ENCODE peak calls at places on chromosomes 5 and 9, in six cellular contexts. One of them, this sample, is unnamed.

GRCh38 chr9:12798066-12798770 is 23.4 kb downstream of the LURAP1L start:
- DNase-seq in NCI-H345: no peak
- DNase-seq in pancreas: no peak
- DNase-seq in naive thymus-derived CD4-positive, alpha-beta T cell: no peak
- DNase-seq in activated naive CD4-positive, alpha-beta T cell treated with anti-CD3 and anti-CD28 coated beads, Interleukin-2, amount 50 U/mL, for 16 hours: no peak
- DNase-seq in ACHN: peak
- DNase-seq in this sample: no peak

GRCh38 chr9:94534901-94535300 is 20.0 kb upstream of the PCAT7 start:
- DNase-seq in NCI-H345: no peak
- DNase-seq in pancreas: no peak
- DNase-seq in naive thymus-derived CD4-positive, alpha-beta T cell: no peak
- DNase-seq in activated naive CD4-positive, alpha-beta T cell treated with anti-CD3 and anti-CD28 coated beads, Interleukin-2, amount 50 U/mL, for 16 hours: no peak
- DNase-seq in ACHN: no peak
- DNase-seq in this sample: no peak

GRCh38 chr9:112705773-112706427 is 12.0 kb downstream of the INIP start:
- DNase-seq in NCI-H345: no peak
- DNase-seq in pancreas: no peak
- DNase-seq in naive thymus-derived CD4-positive, alpha-beta T cell: no peak
- DNase-seq in activated naive CD4-positive, alpha-beta T cell treated with anti-CD3 and anti-CD28 coated beads, Interleukin-2, amount 50 U/mL, for 16 hours: no peak
- DNase-seq in ACHN: peak
- DNase-seq in this sample: no peak

GRCh38 chr9:80796662-80797426 is 892.5 kb downstream of the TLE1 start:
- DNase-seq in NCI-H345: no peak
- DNase-seq in pancreas: no peak
- DNase-seq in naive thymus-derived CD4-positive, alpha-beta T cell: no peak
- DNase-seq in activated naive CD4-positive, alpha-beta T cell treated with anti-CD3 and anti-CD28 coated beads, Interleukin-2, amount 50 U/mL, for 16 hours: no peak
- DNase-seq in ACHN: no peak
- DNase-seq in this sample: no peak

GRCh38 chr5:131654309-131654708 is 19.3 kb upstream of the RAPGEF6 start:
- DNase-seq in NCI-H345: no peak
- DNase-seq in pancreas: no peak
- DNase-seq in naive thymus-derived CD4-positive, alpha-beta T cell: no peak
- DNase-seq in activated naive CD4-positive, alpha-beta T cell treated with anti-CD3 and anti-CD28 coated beads, Interleukin-2, amount 50 U/mL, for 16 hours: no peak
- DNase-seq in ACHN: no peak
- DNase-seq in this sample: no peak

GRCh38 chr9:33290994-33291397 is 680 bp downstream of the NFX1 start:
- DNase-seq in NCI-H345: no peak
- DNase-seq in pancreas: no peak
- DNase-seq in naive thymus-derived CD4-positive, alpha-beta T cell: no peak
- DNase-seq in activated naive CD4-positive, alpha-beta T cell treated with anti-CD3 and anti-CD28 coated beads, Interleukin-2, amount 50 U/mL, for 16 hours: no peak
- DNase-seq in ACHN: peak
- DNase-seq in this sample: no peak

GRCh38 chr5:169185626-169186025 is 115.3 kb downstream of the SLIT3 start:
- DNase-seq in NCI-H345: no peak
- DNase-seq in pancreas: no peak
- DNase-seq in naive thymus-derived CD4-positive, alpha-beta T cell: no peak
- DNase-seq in activated naive CD4-positive, alpha-beta T cell treated with anti-CD3 and anti-CD28 coated beads, Interleukin-2, amount 50 U/mL, for 16 hours: no peak
- DNase-seq in ACHN: no peak
- DNase-seq in this sample: no peak

GRCh38 chr5:107570805-107571531 is 99.8 kb downstream of the EFNA5 start:
- DNase-seq in NCI-H345: peak
- DNase-seq in pancreas: no peak
- DNase-seq in naive thymus-derived CD4-positive, alpha-beta T cell: peak
- DNase-seq in activated naive CD4-positive, alpha-beta T cell treated with anti-CD3 and anti-CD28 coated beads, Interleukin-2, amount 50 U/mL, for 16 hours: no peak
- DNase-seq in ACHN: peak
- DNase-seq in this sample: no peak

GRCh38 chr9:116547729-116548426 is 139.2 kb upstream of the TRIM32 start:
- DNase-seq in NCI-H345: no peak
- DNase-seq in pancreas: no peak
- DNase-seq in naive thymus-derived CD4-positive, alpha-beta T cell: no peak
- DNase-seq in activated naive CD4-positive, alpha-beta T cell treated with anti-CD3 and anti-CD28 coated beads, Interleukin-2, amount 50 U/mL, for 16 hours: no peak
- DNase-seq in ACHN: no peak
- DNase-seq in this sample: no peak

GRCh38 chr5:60598424-60598823 is 101.5 kb downstream of the DEPDC1B start:
- DNase-seq in NCI-H345: no peak
- DNase-seq in pancreas: no peak
- DNase-seq in naive thymus-derived CD4-positive, alpha-beta T cell: no peak
- DNase-seq in activated naive CD4-positive, alpha-beta T cell treated with anti-CD3 and anti-CD28 coated beads, Interleukin-2, amount 50 U/mL, for 16 hours: no peak
- DNase-seq in ACHN: no peak
- DNase-seq in this sample: no peak

GRCh38 chr9:6827370-6827949 is 69.7 kb downstream of the KDM4C start:
- DNase-seq in NCI-H345: peak
- DNase-seq in pancreas: no peak
- DNase-seq in naive thymus-derived CD4-positive, alpha-beta T cell: no peak
- DNase-seq in activated naive CD4-positive, alpha-beta T cell treated with anti-CD3 and anti-CD28 coated beads, Interleukin-2, amount 50 U/mL, for 16 hours: no peak
- DNase-seq in ACHN: peak
- DNase-seq in this sample: peak

GRCh38 chr5:154611341-154611767 is 133.3 kb upstream of the HAND1 start:
- DNase-seq in NCI-H345: no peak
- DNase-seq in pancreas: no peak
- DNase-seq in naive thymus-derived CD4-positive, alpha-beta T cell: no peak
- DNase-seq in activated naive CD4-positive, alpha-beta T cell treated with anti-CD3 and anti-CD28 coated beads, Interleukin-2, amount 50 U/mL, for 16 hours: no peak
- DNase-seq in ACHN: no peak
- DNase-seq in this sample: no peak

GRCh38 chr5:113123563-113123962 is 147.0 kb downstream of the DCP2 start:
- DNase-seq in NCI-H345: no peak
- DNase-seq in pancreas: no peak
- DNase-seq in naive thymus-derived CD4-positive, alpha-beta T cell: no peak
- DNase-seq in activated naive CD4-positive, alpha-beta T cell treated with anti-CD3 and anti-CD28 coated beads, Interleukin-2, amount 50 U/mL, for 16 hours: no peak
- DNase-seq in ACHN: peak
- DNase-seq in this sample: no peak

GRCh38 chr5:173530547-173530946 is 85.9 kb downstream of the BOD1 start:
- DNase-seq in NCI-H345: peak
- DNase-seq in pancreas: no peak
- DNase-seq in naive thymus-derived CD4-positive, alpha-beta T cell: no peak
- DNase-seq in activated naive CD4-positive, alpha-beta T cell treated with anti-CD3 and anti-CD28 coated beads, Interleukin-2, amount 50 U/mL, for 16 hours: no peak
- DNase-seq in ACHN: peak
- DNase-seq in this sample: no peak

GRCh38 chr5:73997936-73998335 is 371.9 kb downstream of the ARHGEF28 start:
- DNase-seq in NCI-H345: no peak
- DNase-seq in pancreas: no peak
- DNase-seq in naive thymus-derived CD4-positive, alpha-beta T cell: no peak
- DNase-seq in activated naive CD4-positive, alpha-beta T cell treated with anti-CD3 and anti-CD28 coated beads, Interleukin-2, amount 50 U/mL, for 16 hours: no peak
- DNase-seq in ACHN: no peak
- DNase-seq in this sample: peak

GRCh38 chr9:89879711-89880110 is 274.9 kb downstream of the GADD45G start:
- DNase-seq in NCI-H345: no peak
- DNase-seq in pancreas: no peak
- DNase-seq in naive thymus-derived CD4-positive, alpha-beta T cell: no peak
- DNase-seq in activated naive CD4-positive, alpha-beta T cell treated with anti-CD3 and anti-CD28 coated beads, Interleukin-2, amount 50 U/mL, for 16 hours: no peak
- DNase-seq in ACHN: no peak
- DNase-seq in this sample: no peak

GRCh38 chr9:117919594-117919993 is 215.4 kb downstream of the TLR4 start:
- DNase-seq in NCI-H345: no peak
- DNase-seq in pancreas: no peak
- DNase-seq in naive thymus-derived CD4-positive, alpha-beta T cell: no peak
- DNase-seq in activated naive CD4-positive, alpha-beta T cell treated with anti-CD3 and anti-CD28 coated beads, Interleukin-2, amount 50 U/mL, for 16 hours: no peak
- DNase-seq in ACHN: no peak
- DNase-seq in this sample: no peak

GRCh38 chr5:17185776-17186175 is 31.7 kb upstream of the BASP1 start:
- DNase-seq in NCI-H345: no peak
- DNase-seq in pancreas: no peak
- DNase-seq in naive thymus-derived CD4-positive, alpha-beta T cell: no peak
- DNase-seq in activated naive CD4-positive, alpha-beta T cell treated with anti-CD3 and anti-CD28 coated beads, Interleukin-2, amount 50 U/mL, for 16 hours: no peak
- DNase-seq in ACHN: no peak
- DNase-seq in this sample: no peak

GRCh38 chr9:33151007-33151557 is 16.1 kb downstream of the B4GALT1 start:
- DNase-seq in NCI-H345: no peak
- DNase-seq in pancreas: peak
- DNase-seq in naive thymus-derived CD4-positive, alpha-beta T cell: no peak
- DNase-seq in activated naive CD4-positive, alpha-beta T cell treated with anti-CD3 and anti-CD28 coated beads, Interleukin-2, amount 50 U/mL, for 16 hours: no peak
- DNase-seq in ACHN: peak
- DNase-seq in this sample: no peak

GRCh38 chr5:39599721-39600431 is 175.1 kb upstream of the DAB2 start:
- DNase-seq in NCI-H345: no peak
- DNase-seq in pancreas: no peak
- DNase-seq in naive thymus-derived CD4-positive, alpha-beta T cell: no peak
- DNase-seq in activated naive CD4-positive, alpha-beta T cell treated with anti-CD3 and anti-CD28 coated beads, Interleukin-2, amount 50 U/mL, for 16 hours: no peak
- DNase-seq in ACHN: peak
- DNase-seq in this sample: no peak

GRCh38 chr9:130305381-130305780 is 39.8 kb downstream of the HMCN2 start:
- DNase-seq in NCI-H345: no peak
- DNase-seq in pancreas: no peak
- DNase-seq in naive thymus-derived CD4-positive, alpha-beta T cell: no peak
- DNase-seq in activated naive CD4-positive, alpha-beta T cell treated with anti-CD3 and anti-CD28 coated beads, Interleukin-2, amount 50 U/mL, for 16 hours: no peak
- DNase-seq in ACHN: no peak
- DNase-seq in this sample: no peak

GRCh38 chr9:23826120-23826629 is at the start of gene ELAVL2:
- DNase-seq in NCI-H345: peak
- DNase-seq in pancreas: peak
- DNase-seq in naive thymus-derived CD4-positive, alpha-beta T cell: no peak
- DNase-seq in activated naive CD4-positive, alpha-beta T cell treated with anti-CD3 and anti-CD28 coated beads, Interleukin-2, amount 50 U/mL, for 16 hours: peak
- DNase-seq in ACHN: no peak
- DNase-seq in this sample: peak

GRCh38 chr9:33297455-33297854 is 7.1 kb downstream of the NFX1 start:
- DNase-seq in NCI-H345: no peak
- DNase-seq in pancreas: peak
- DNase-seq in naive thymus-derived CD4-positive, alpha-beta T cell: no peak
- DNase-seq in activated naive CD4-positive, alpha-beta T cell treated with anti-CD3 and anti-CD28 coated beads, Interleukin-2, amount 50 U/mL, for 16 hours: no peak
- DNase-seq in ACHN: no peak
- DNase-seq in this sample: no peak

GRCh38 chr5:150180241-150181027 is 9.4 kb upstream of the SLC6A7 start:
- DNase-seq in NCI-H345: no peak
- DNase-seq in pancreas: no peak
- DNase-seq in naive thymus-derived CD4-positive, alpha-beta T cell: no peak
- DNase-seq in activated naive CD4-positive, alpha-beta T cell treated with anti-CD3 and anti-CD28 coated beads, Interleukin-2, amount 50 U/mL, for 16 hours: no peak
- DNase-seq in ACHN: no peak
- DNase-seq in this sample: no peak

GRCh38 chr9:134538856-134539562 is 102.6 kb upstream of the COL5A1 start:
- DNase-seq in NCI-H345: no peak
- DNase-seq in pancreas: no peak
- DNase-seq in naive thymus-derived CD4-positive, alpha-beta T cell: no peak
- DNase-seq in activated naive CD4-positive, alpha-beta T cell treated with anti-CD3 and anti-CD28 coated beads, Interleukin-2, amount 50 U/mL, for 16 hours: no peak
- DNase-seq in ACHN: no peak
- DNase-seq in this sample: no peak

GRCh38 chr5:137761020-137761516 is 6.9 kb upstream of the HNRNPA0 start:
- DNase-seq in NCI-H345: no peak
- DNase-seq in pancreas: no peak
- DNase-seq in naive thymus-derived CD4-positive, alpha-beta T cell: no peak
- DNase-seq in activated naive CD4-positive, alpha-beta T cell treated with anti-CD3 and anti-CD28 coated beads, Interleukin-2, amount 50 U/mL, for 16 hours: no peak
- DNase-seq in ACHN: no peak
- DNase-seq in this sample: no peak

GRCh38 chr5:115875447-115875846 is 33.7 kb downstream of the AP3S1 start:
- DNase-seq in NCI-H345: no peak
- DNase-seq in pancreas: no peak
- DNase-seq in naive thymus-derived CD4-positive, alpha-beta T cell: no peak
- DNase-seq in activated naive CD4-positive, alpha-beta T cell treated with anti-CD3 and anti-CD28 coated beads, Interleukin-2, amount 50 U/mL, for 16 hours: no peak
- DNase-seq in ACHN: no peak
- DNase-seq in this sample: no peak

GRCh38 chr9:75438716-75439115 is 350.4 kb downstream of the OSTF1 start:
- DNase-seq in NCI-H345: no peak
- DNase-seq in pancreas: no peak
- DNase-seq in naive thymus-derived CD4-positive, alpha-beta T cell: no peak
- DNase-seq in activated naive CD4-positive, alpha-beta T cell treated with anti-CD3 and anti-CD28 coated beads, Interleukin-2, amount 50 U/mL, for 16 hours: no peak
- DNase-seq in ACHN: no peak
- DNase-seq in this sample: no peak

GRCh38 chr5:171481791-171482536 is 62.5 kb downstream of the FGF18 start:
- DNase-seq in NCI-H345: no peak
- DNase-seq in pancreas: no peak
- DNase-seq in naive thymus-derived CD4-positive, alpha-beta T cell: no peak
- DNase-seq in activated naive CD4-positive, alpha-beta T cell treated with anti-CD3 and anti-CD28 coated beads, Interleukin-2, amount 50 U/mL, for 16 hours: no peak
- DNase-seq in ACHN: no peak
- DNase-seq in this sample: no peak

GRCh38 chr9:27750571-27750970 is 177.3 kb upstream of the C9orf72 start:
- DNase-seq in NCI-H345: no peak
- DNase-seq in pancreas: no peak
- DNase-seq in naive thymus-derived CD4-positive, alpha-beta T cell: no peak
- DNase-seq in activated naive CD4-positive, alpha-beta T cell treated with anti-CD3 and anti-CD28 coated beads, Interleukin-2, amount 50 U/mL, for 16 hours: no peak
- DNase-seq in ACHN: no peak
- DNase-seq in this sample: no peak

GRCh38 chr5:31504520-31504919 is 27.4 kb downstream of the DROSHA start:
- DNase-seq in NCI-H345: no peak
- DNase-seq in pancreas: no peak
- DNase-seq in naive thymus-derived CD4-positive, alpha-beta T cell: no peak
- DNase-seq in activated naive CD4-positive, alpha-beta T cell treated with anti-CD3 and anti-CD28 coated beads, Interleukin-2, amount 50 U/mL, for 16 hours: no peak
- DNase-seq in ACHN: no peak
- DNase-seq in this sample: no peak

GRCh38 chr5:111968459-111968858 is 211.5 kb upstream of the NREP start:
- DNase-seq in NCI-H345: no peak
- DNase-seq in pancreas: no peak
- DNase-seq in naive thymus-derived CD4-positive, alpha-beta T cell: no peak
- DNase-seq in activated naive CD4-positive, alpha-beta T cell treated with anti-CD3 and anti-CD28 coated beads, Interleukin-2, amount 50 U/mL, for 16 hours: no peak
- DNase-seq in ACHN: no peak
- DNase-seq in this sample: no peak

GRCh38 chr5:135240283-135240633 is 158.8 kb downstream of the MACROH2A1 start:
- DNase-seq in NCI-H345: no peak
- DNase-seq in pancreas: no peak
- DNase-seq in naive thymus-derived CD4-positive, alpha-beta T cell: no peak
- DNase-seq in activated naive CD4-positive, alpha-beta T cell treated with anti-CD3 and anti-CD28 coated beads, Interleukin-2, amount 50 U/mL, for 16 hours: no peak
- DNase-seq in ACHN: no peak
- DNase-seq in this sample: no peak

GRCh38 chr9:129964901-129965734 is 77.9 kb downstream of the FNBP1 start:
- DNase-seq in NCI-H345: no peak
- DNase-seq in pancreas: no peak
- DNase-seq in naive thymus-derived CD4-positive, alpha-beta T cell: no peak
- DNase-seq in activated naive CD4-positive, alpha-beta T cell treated with anti-CD3 and anti-CD28 coated beads, Interleukin-2, amount 50 U/mL, for 16 hours: no peak
- DNase-seq in ACHN: no peak
- DNase-seq in this sample: no peak

GRCh38 chr9:3758816-3759576 is 233.2 kb upstream of the RFX3 start:
- DNase-seq in NCI-H345: no peak
- DNase-seq in pancreas: no peak
- DNase-seq in naive thymus-derived CD4-positive, alpha-beta T cell: no peak
- DNase-seq in activated naive CD4-positive, alpha-beta T cell treated with anti-CD3 and anti-CD28 coated beads, Interleukin-2, amount 50 U/mL, for 16 hours: no peak
- DNase-seq in ACHN: no peak
- DNase-seq in this sample: no peak

GRCh38 chr9:1880038-1880565 is 135.0 kb upstream of the SMARCA2 start:
- DNase-seq in NCI-H345: no peak
- DNase-seq in pancreas: no peak
- DNase-seq in naive thymus-derived CD4-positive, alpha-beta T cell: no peak
- DNase-seq in activated naive CD4-positive, alpha-beta T cell treated with anti-CD3 and anti-CD28 coated beads, Interleukin-2, amount 50 U/mL, for 16 hours: no peak
- DNase-seq in ACHN: no peak
- DNase-seq in this sample: no peak

GRCh38 chr9:105694320-105694847 is at the start of gene TMEM38B:
- DNase-seq in NCI-H345: peak
- DNase-seq in pancreas: peak
- DNase-seq in naive thymus-derived CD4-positive, alpha-beta T cell: peak
- DNase-seq in activated naive CD4-positive, alpha-beta T cell treated with anti-CD3 and anti-CD28 coated beads, Interleukin-2, amount 50 U/mL, for 16 hours: peak
- DNase-seq in ACHN: peak
- DNase-seq in this sample: peak

GRCh38 chr5:140488914-140489313 is 58.5 kb upstream of the EIF4EBP3 start:
- DNase-seq in NCI-H345: no peak
- DNase-seq in pancreas: no peak
- DNase-seq in naive thymus-derived CD4-positive, alpha-beta T cell: no peak
- DNase-seq in activated naive CD4-positive, alpha-beta T cell treated with anti-CD3 and anti-CD28 coated beads, Interleukin-2, amount 50 U/mL, for 16 hours: no peak
- DNase-seq in ACHN: peak
- DNase-seq in this sample: no peak

GRCh38 chr5:121018004-121018403 is 553.9 kb downstream of the PRR16 start:
- DNase-seq in NCI-H345: no peak
- DNase-seq in pancreas: no peak
- DNase-seq in naive thymus-derived CD4-positive, alpha-beta T cell: no peak
- DNase-seq in activated naive CD4-positive, alpha-beta T cell treated with anti-CD3 and anti-CD28 coated beads, Interleukin-2, amount 50 U/mL, for 16 hours: no peak
- DNase-seq in ACHN: no peak
- DNase-seq in this sample: no peak